ENCODE peak calls at places on chromosomes 12 and 14, in six cellular contexts. K, R, L, S, V and U are unnamed samples. For H3K36me3, the result is how much of the 10 kb centered on the place peaks cover.

GRCh38 chr12:77062846-77063461 is 2.4 kb downstream of the E2F7 start:
- DNase-seq in V (no peak), S (no peak), L (no peak), R (peak), K (no peak), U (no peak)

GRCh38 chr12:14410841-14411569 is 45.5 kb downstream of the ATF7IP start:
- DNase-seq in S (no peak), V (no peak), K (no peak), R (no peak), L (no peak), U (no peak)

GRCh38 chr12:22340143-22340542 is 5.6 kb upstream of the ST8SIA1 start:
- DNase-seq in S (no peak), K (no peak), V (no peak), L (no peak), R (no peak), U (no peak)

GRCh38 chr12:112130461-112130998 is 5.2 kb downstream of the TRAFD1 start:
- DNase-seq in S (no peak), V (no peak), L (no peak), K (no peak), R (no peak), U (no peak)

GRCh38 chr14:58866386-58866785 is 228.6 kb downstream of the DACT1 start:
- DNase-seq in L (no peak), S (no peak), V (no peak), K (no peak), R (no peak), U (no peak)

GRCh38 chr12:29795715-29796114 is 12.0 kb upstream of the TMTC1 start:
- DNase-seq in S (no peak), L (no peak), K (no peak), V (no peak), R (no peak), U (no peak)

GRCh38 chr14:69999246-69999645 is 120.0 kb downstream of the SMOC1 start:
- DNase-seq in R (peak), K (no peak), S (no peak), L (no peak), V (no peak), U (no peak)

GRCh38 chr12:14454098-14454907 is 88.8 kb downstream of the ATF7IP start:
- DNase-seq in L (peak), V (no peak), S (peak), R (no peak), K (no peak), U (no peak)

GRCh38 chr12:76284816-76285750 is 63.1 kb downstream of the BBS10 start:
- DNase-seq in S (no peak), V (no peak), R (no peak), K (no peak), L (peak), U (no peak)

GRCh38 chr14:68104518-68104917 is 284.9 kb downstream of the RAD51B start:
- DNase-seq in L (peak), R (no peak), K (no peak), V (no peak), S (no peak), U (no peak)

GRCh38 chr14:80634106-80634758 is 307.3 kb downstream of the CEP128 start:
- DNase-seq in V (no peak), K (no peak), R (no peak), S (no peak), L (no peak), U (no peak)

GRCh38 chr12:130719263-130719892 is 3.3 kb upstream of the RIMBP2 start:
- DNase-seq in V (no peak), K (no peak), S (peak), L (no peak), R (no peak), U (no peak)

GRCh38 chr12:70246580-70246979 is 3.3 kb downstream of the CNOT2 start:
- DNase-seq in K (no peak), S (no peak), V (no peak), R (no peak), L (no peak), U (no peak)

GRCh38 chr12:49642370-49642802 is 19.0 kb downstream of the PRPF40B start:
- DNase-seq in K (no peak), S (no peak), L (peak), R (no peak), V (no peak), U (peak)

GRCh38 chr14:30751646-30752416 is 122.5 kb upstream of the COCH start:
- DNase-seq in R (no peak), K (no peak), V (no peak), L (no peak), S (peak), U (no peak)

GRCh38 chr14:90760591-90761316 is 55.5 kb downstream of the TTC7B start:
- DNase-seq in L (peak), S (peak), K (no peak), R (no peak), V (no peak), U (no peak)

GRCh38 chr12:28497889-28498411 is 307.7 kb downstream of the CCDC91 start:
- DNase-seq in V (no peak), L (no peak), R (no peak), K (no peak), S (no peak), U (no peak)

GRCh38 chr14:101591121-101591520 is 29.8 kb downstream of the DIO3 start:
- DNase-seq in S (peak), K (no peak), R (peak), V (no peak), L (no peak), U (no peak)

GRCh38 chr14:95157195-95157986 is at the start of gene DICER1:
- DNase-seq in V (peak), S (peak), R (peak), K (peak), L (peak), U (peak)

GRCh38 chr12:67501362-67501761 is 147.2 kb upstream of the DYRK2 start:
- DNase-seq in L (no peak), S (no peak), R (no peak), K (no peak), V (no peak), U (no peak)

GRCh38 chr14:104133496-104133895 is 4.9 kb upstream of the KIF26A start:
- DNase-seq in S (peak), L (no peak), V (peak), K (no peak), R (no peak), U (peak)

GRCh38 chr12:79183946-79184345 is 319.4 kb downstream of the SYT1 start:
- DNase-seq in L (no peak), V (no peak), R (no peak), S (no peak), K (no peak), U (no peak)

GRCh38 chr12:106123551-106123991 is 15.2 kb downstream of the NUAK1 start:
- DNase-seq in R (no peak), V (no peak), S (no peak), L (no peak), K (peak), U (no peak)

GRCh38 chr12:104602426-104602825 is 145.7 kb downstream of the CHST11 start:
- DNase-seq in L (no peak), S (no peak), K (no peak), V (no peak), R (no peak), U (no peak)

GRCh38 chr14:98890556-98891340 is 381.2 kb downstream of the BCL11B start:
- DNase-seq in R (peak), V (no peak), L (no peak), S (no peak), K (no peak), U (no peak)

GRCh38 chr12:49968431-49968830 is 4.3 kb upstream of the AQP6 start:
- DNase-seq in L (no peak), V (no peak), K (no peak), R (no peak), S (peak), U (no peak)

GRCh38 chr12:30968211-30968610 is 41.7 kb downstream of the TSPAN11 start:
- DNase-seq in V (no peak), S (no peak), L (no peak), R (no peak), K (no peak), U (no peak)

GRCh38 chr12:118312578-118312977 is 60.1 kb downstream of the TAOK3 start:
- DNase-seq in V (no peak), K (no peak), S (no peak), R (no peak), L (no peak), U (no peak)

GRCh38 chr14:73747386-73748211 is 33.4 kb upstream of the PNMA1 start:
- DNase-seq in V (no peak), L (no peak), R (no peak), S (no peak), K (no peak), U (no peak)

GRCh38 chr12:117402363-117402762 is 40.9 kb upstream of the NOS1 start:
- DNase-seq in S (no peak), L (peak), V (no peak), R (no peak), K (no peak), U (no peak)

GRCh38 chr12:107759410-107759809 is 1.5 kb downstream of the PRDM4 start:
- DNase-seq in V (no peak), R (no peak), L (peak), K (peak), S (no peak), U (no peak)

GRCh38 chr14:30906752-30907658 is 32.6 kb downstream of the COCH start:
- DNase-seq in S (peak), R (no peak), L (peak), V (no peak), K (no peak), U (no peak)

GRCh38 chr12:56127888-56128668 is at the start of gene ESYT1:
- DNase-seq in R (peak), S (peak), L (peak), V (peak), K (peak), U (peak)

GRCh38 chr12:93019911-93020224 is 90.8 kb upstream of the EEA1 start:
- DNase-seq in V (no peak), S (no peak), K (peak), R (peak), L (no peak), U (no peak)

GRCh38 chr12:93019240-93019910 is 90.3 kb upstream of the EEA1 start:
- DNase-seq in K (peak), L (no peak), R (no peak), S (no peak), V (no peak), U (no peak)

GRCh38 chr12:93018610-93019009 is 89.5 kb upstream of the EEA1 start:
- DNase-seq in R (no peak), V (no peak), L (no peak), K (peak), S (no peak), U (no peak)

GRCh38 chr12:93020998-93021597 is 92.0 kb upstream of the EEA1 start:
- DNase-seq in S (no peak), L (no peak), K (no peak), V (no peak), R (no peak), U (no peak)

DNA sequence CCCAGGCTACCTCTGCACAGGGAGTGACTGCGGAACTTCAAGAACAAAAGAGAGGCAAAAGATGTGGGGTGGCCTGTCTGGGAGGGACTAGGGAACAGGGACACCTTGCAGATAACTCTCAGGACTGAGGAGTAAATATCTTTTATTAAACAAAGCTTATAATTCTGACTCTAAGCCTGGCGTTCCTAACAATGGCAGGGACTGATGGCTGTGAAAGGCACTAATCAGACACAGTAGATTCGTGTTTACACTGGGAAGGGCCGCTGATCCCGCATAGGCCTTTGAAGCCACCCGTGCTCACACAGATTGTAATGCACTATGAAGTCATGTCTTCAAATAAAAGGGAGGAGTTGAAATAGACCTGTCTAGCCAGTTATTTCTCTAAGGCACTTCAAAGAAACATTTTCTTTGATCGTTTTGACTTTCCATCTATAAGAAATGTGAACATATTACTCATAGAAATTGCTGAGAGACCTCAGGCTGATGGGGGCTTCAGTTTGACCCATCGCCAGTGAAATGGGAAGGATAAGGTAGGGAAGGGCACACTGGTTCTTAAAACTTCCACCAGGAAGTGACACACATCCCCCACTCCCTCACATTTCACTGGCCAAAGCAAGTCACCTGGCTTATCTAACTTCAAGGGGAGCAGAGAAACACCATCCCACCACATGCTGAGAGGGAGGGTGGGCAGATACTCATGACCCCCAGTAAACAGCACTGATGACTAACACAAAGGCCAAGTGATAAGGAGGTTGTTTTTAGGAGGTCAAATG is 91.3 kb upstream of the EEA1 start:
- DNase-seq in K (peak), L (peak), R (peak), V (no peak), S (no peak), U (no peak)
- TF ChIP-seq POLR2AphosphoS5 in K (peak), L (no peak), R (peak), V (no peak), S (no peak), U (no peak)

DNA sequence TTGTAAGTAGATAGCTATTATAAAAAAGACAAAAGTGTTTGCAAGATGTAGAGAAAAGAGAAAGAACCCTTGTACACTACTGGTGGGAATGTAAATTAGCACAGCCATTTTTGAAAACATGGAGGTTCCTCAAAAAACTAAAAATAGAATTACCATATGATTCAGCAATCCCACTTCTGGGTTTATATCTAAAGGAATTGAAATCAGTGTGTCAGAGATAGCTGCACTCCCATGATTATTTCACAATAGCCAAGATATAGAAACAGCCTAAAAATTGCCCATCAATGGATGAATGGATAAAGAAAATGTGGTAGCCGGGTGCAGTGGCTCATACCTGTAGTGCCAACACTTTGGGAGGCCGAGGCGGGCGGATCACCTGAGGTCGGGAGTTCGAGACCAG is 9.2 kb downstream of the PSMC6 start:
- DNase-seq in R (no peak), L (no peak), K (no peak), S (no peak), V (no peak), U (no peak)
- H3K36me3 ChIP-seq in R (half or more), L (half or more), K (half or more), S (half or more), V (half or more), U (under half)

GRCh38 chr12:97837401-97837800 is 374.8 kb downstream of the RMST start:
- DNase-seq in S (no peak), R (no peak), K (no peak), V (no peak), L (no peak), U (peak)
- TF ChIP-seq POLR2AphosphoS5 in S (no peak), R (no peak), K (no peak), V (no peak), L (no peak), U (no peak)

DNA sequence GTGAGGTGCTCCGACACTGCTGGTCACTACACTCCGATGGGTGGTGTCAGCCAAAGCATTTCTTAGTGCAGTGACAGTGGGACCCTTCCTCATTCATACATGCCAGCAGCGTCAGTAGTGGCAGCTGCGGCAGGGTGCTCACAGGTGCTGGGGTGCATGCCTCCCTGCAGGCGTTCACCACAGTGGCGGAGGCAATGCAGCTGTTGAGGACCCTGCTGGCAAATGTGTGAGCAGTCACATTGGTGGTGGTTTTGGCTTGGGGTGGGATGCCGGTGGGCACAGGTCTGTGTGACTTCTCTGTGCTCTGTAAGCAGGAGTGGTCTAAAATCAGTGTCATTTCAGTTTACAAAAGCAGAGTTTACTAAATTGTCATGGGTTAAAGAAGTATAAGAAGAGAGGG is 464.7 kb downstream of the FUT8 start:
- DNase-seq in R (no peak), K (no peak), V (no peak), L (no peak), S (no peak), U (peak)
- H3K36me3 ChIP-seq in R (under half), K (under half), V (under half), L (under half), S (under half), U (under half)